ENCODE peak calls at places on chromosomes 3 and 15, in eight cellular contexts. One of them, this sample, is unnamed.

GRCh38 chr3:138834359-138835176 is at the start of gene PIK3CB:
- DNase-seq in neuronal stem cell: peak; percentile 89
- DNase-seq in naive thymus-derived CD4-positive, alpha-beta T cell: peak; percentile 90
- DNase-seq in transverse colon: peak; percentile 93
- DNase-seq in germinal center: peak; percentile 90
- DNase-seq in mesothelial cell of epicardium: peak; percentile 85
- DNase-seq in ELF-1: peak; percentile 95
- DNase-seq in astrocyte of the spinal cord: peak; percentile 81
- DNase-seq in this sample: peak; percentile 67

GRCh38 chr3:140166908-140167599 is 232.1 kb downstream of the CLSTN2 start:
- DNase-seq in germinal center: no peak
- DNase-seq in mesothelial cell of epicardium: no peak
- DNase-seq in naive thymus-derived CD4-positive, alpha-beta T cell: no peak
- DNase-seq in astrocyte of the spinal cord: no peak
- DNase-seq in transverse colon: no peak
- DNase-seq in neuronal stem cell: no peak
- DNase-seq in ELF-1: no peak
- DNase-seq in this sample: no peak

GRCh38 chr3:30007668-30008067 is 598.7 kb upstream of the TGFBR2 start:
- DNase-seq in transverse colon: no peak
- DNase-seq in naive thymus-derived CD4-positive, alpha-beta T cell: no peak
- DNase-seq in astrocyte of the spinal cord: no peak
- DNase-seq in ELF-1: no peak
- DNase-seq in germinal center: no peak
- DNase-seq in neuronal stem cell: no peak
- DNase-seq in mesothelial cell of epicardium: no peak
- DNase-seq in this sample: no peak

GRCh38 chr3:186772886-186773417 is 10.4 kb upstream of the EIF4A2 start:
- DNase-seq in astrocyte of the spinal cord: no peak
- DNase-seq in transverse colon: peak; percentile 79
- DNase-seq in germinal center: peak; percentile 87
- DNase-seq in naive thymus-derived CD4-positive, alpha-beta T cell: no peak
- DNase-seq in ELF-1: peak; percentile 86
- DNase-seq in mesothelial cell of epicardium: no peak
- DNase-seq in neuronal stem cell: no peak
- DNase-seq in this sample: no peak

GRCh38 chr3:105747056-105747455 is 121.8 kb downstream of the CBLB start:
- DNase-seq in astrocyte of the spinal cord: peak; percentile 68
- DNase-seq in neuronal stem cell: no peak
- DNase-seq in germinal center: no peak
- DNase-seq in naive thymus-derived CD4-positive, alpha-beta T cell: no peak
- DNase-seq in ELF-1: no peak
- DNase-seq in mesothelial cell of epicardium: no peak
- DNase-seq in transverse colon: no peak
- DNase-seq in this sample: peak; percentile 62

GRCh38 chr3:126358038-126358815 is 1.0 kb upstream of the KLF15 start:
- DNase-seq in neuronal stem cell: peak; percentile 51
- DNase-seq in transverse colon: no peak
- DNase-seq in germinal center: no peak
- DNase-seq in mesothelial cell of epicardium: no peak
- DNase-seq in ELF-1: peak; percentile 76
- DNase-seq in naive thymus-derived CD4-positive, alpha-beta T cell: no peak
- DNase-seq in astrocyte of the spinal cord: peak; percentile 26
- DNase-seq in this sample: no peak

GRCh38 chr3:49411550-49411967 is 217 bp downstream of the RHOA start:
- DNase-seq in germinal center: peak; percentile 64
- DNase-seq in neuronal stem cell: no peak
- DNase-seq in mesothelial cell of epicardium: peak; percentile 35
- DNase-seq in astrocyte of the spinal cord: no peak
- DNase-seq in ELF-1: no peak
- DNase-seq in naive thymus-derived CD4-positive, alpha-beta T cell: no peak
- DNase-seq in transverse colon: peak; percentile 71
- DNase-seq in this sample: no peak

GRCh38 chr15:81091889-81092558 is 42.0 kb upstream of the CFAP161 start:
- DNase-seq in neuronal stem cell: no peak
- DNase-seq in transverse colon: no peak
- DNase-seq in naive thymus-derived CD4-positive, alpha-beta T cell: no peak
- DNase-seq in germinal center: no peak
- DNase-seq in ELF-1: no peak
- DNase-seq in astrocyte of the spinal cord: peak; percentile 96
- DNase-seq in mesothelial cell of epicardium: no peak
- DNase-seq in this sample: peak; percentile 92

GRCh38 chr3:44045476-44046275 is 196.0 kb upstream of the TOPAZ1 start:
- DNase-seq in germinal center: peak; percentile 78
- DNase-seq in naive thymus-derived CD4-positive, alpha-beta T cell: no peak
- DNase-seq in transverse colon: peak; percentile 63
- DNase-seq in neuronal stem cell: no peak
- DNase-seq in astrocyte of the spinal cord: peak; percentile 49
- DNase-seq in ELF-1: no peak
- DNase-seq in mesothelial cell of epicardium: no peak
- DNase-seq in this sample: peak; percentile 7

GRCh38 chr15:28086175-28086703 is 12.9 kb downstream of the OCA2 start:
- DNase-seq in astrocyte of the spinal cord: peak; percentile 42
- DNase-seq in naive thymus-derived CD4-positive, alpha-beta T cell: no peak
- DNase-seq in germinal center: peak; percentile 67
- DNase-seq in transverse colon: peak; percentile 70
- DNase-seq in mesothelial cell of epicardium: no peak
- DNase-seq in ELF-1: peak; percentile 68
- DNase-seq in neuronal stem cell: no peak
- DNase-seq in this sample: peak; percentile 58

GRCh38 chr3:143070977-143071551 is 48.5 kb upstream of the CHST2 start:
- DNase-seq in naive thymus-derived CD4-positive, alpha-beta T cell: no peak
- DNase-seq in transverse colon: no peak
- DNase-seq in germinal center: no peak
- DNase-seq in mesothelial cell of epicardium: no peak
- DNase-seq in astrocyte of the spinal cord: peak; percentile 75
- DNase-seq in neuronal stem cell: no peak
- DNase-seq in ELF-1: peak; percentile 69
- DNase-seq in this sample: peak; percentile 88

GRCh38 chr15:73685561-73685960 is 1.4 kb downstream of the CD276 start:
- DNase-seq in astrocyte of the spinal cord: no peak
- DNase-seq in germinal center: no peak
- DNase-seq in transverse colon: no peak
- DNase-seq in ELF-1: no peak
- DNase-seq in mesothelial cell of epicardium: no peak
- DNase-seq in neuronal stem cell: no peak
- DNase-seq in naive thymus-derived CD4-positive, alpha-beta T cell: no peak
- DNase-seq in this sample: no peak

GRCh38 chr3:99965681-99966408 is 148.2 kb downstream of the CMSS1 start:
- DNase-seq in ELF-1: no peak
- DNase-seq in astrocyte of the spinal cord: no peak
- DNase-seq in naive thymus-derived CD4-positive, alpha-beta T cell: no peak
- DNase-seq in transverse colon: no peak
- DNase-seq in mesothelial cell of epicardium: no peak
- DNase-seq in germinal center: no peak
- DNase-seq in neuronal stem cell: no peak
- DNase-seq in this sample: no peak

GRCh38 chr3:159418571-159419526 is 569.8 kb upstream of the IL12A start:
- DNase-seq in mesothelial cell of epicardium: no peak
- DNase-seq in astrocyte of the spinal cord: peak; percentile 38
- DNase-seq in neuronal stem cell: no peak
- DNase-seq in ELF-1: no peak
- DNase-seq in germinal center: no peak
- DNase-seq in naive thymus-derived CD4-positive, alpha-beta T cell: no peak
- DNase-seq in transverse colon: no peak
- DNase-seq in this sample: peak; percentile 69

GRCh38 chr3:34011171-34012101 is 213.0 kb downstream of the PDCD6IP start:
- DNase-seq in mesothelial cell of epicardium: no peak
- DNase-seq in ELF-1: peak; percentile 34
- DNase-seq in germinal center: peak; percentile 25
- DNase-seq in neuronal stem cell: no peak
- DNase-seq in astrocyte of the spinal cord: peak; percentile 47
- DNase-seq in naive thymus-derived CD4-positive, alpha-beta T cell: no peak
- DNase-seq in transverse colon: no peak
- DNase-seq in this sample: peak; percentile 34

GRCh38 chr15:41653760-41654159 is 6.4 kb upstream of the MGA start:
- DNase-seq in naive thymus-derived CD4-positive, alpha-beta T cell: no peak
- DNase-seq in transverse colon: no peak
- DNase-seq in ELF-1: no peak
- DNase-seq in neuronal stem cell: no peak
- DNase-seq in germinal center: no peak
- DNase-seq in mesothelial cell of epicardium: no peak
- DNase-seq in astrocyte of the spinal cord: no peak
- DNase-seq in this sample: no peak

GRCh38 chr15:99764521-99764920 is 31.3 kb upstream of the LYSMD4 start:
- DNase-seq in neuronal stem cell: no peak
- DNase-seq in astrocyte of the spinal cord: no peak
- DNase-seq in mesothelial cell of epicardium: no peak
- DNase-seq in naive thymus-derived CD4-positive, alpha-beta T cell: no peak
- DNase-seq in germinal center: no peak
- DNase-seq in ELF-1: no peak
- DNase-seq in transverse colon: no peak
- DNase-seq in this sample: no peak

GRCh38 chr15:40313531-40314398 is 6.0 kb upstream of the PLCB2 start:
- DNase-seq in transverse colon: peak; percentile 85
- DNase-seq in naive thymus-derived CD4-positive, alpha-beta T cell: peak; percentile 50
- DNase-seq in mesothelial cell of epicardium: no peak
- DNase-seq in astrocyte of the spinal cord: no peak
- DNase-seq in germinal center: no peak
- DNase-seq in ELF-1: no peak
- DNase-seq in neuronal stem cell: no peak
- DNase-seq in this sample: no peak

GRCh38 chr3:177041021-177041729 is 156.1 kb downstream of the TBL1XR1 start:
- DNase-seq in mesothelial cell of epicardium: no peak
- DNase-seq in neuronal stem cell: no peak
- DNase-seq in transverse colon: no peak
- DNase-seq in germinal center: no peak
- DNase-seq in ELF-1: no peak
- DNase-seq in astrocyte of the spinal cord: no peak
- DNase-seq in naive thymus-derived CD4-positive, alpha-beta T cell: no peak
- DNase-seq in this sample: no peak

GRCh38 chr3:65828706-65829105 is 210.0 kb downstream of the MAGI1 start:
- DNase-seq in neuronal stem cell: no peak
- DNase-seq in ELF-1: peak; percentile 31
- DNase-seq in astrocyte of the spinal cord: peak; percentile 49
- DNase-seq in naive thymus-derived CD4-positive, alpha-beta T cell: no peak
- DNase-seq in germinal center: no peak
- DNase-seq in transverse colon: no peak
- DNase-seq in mesothelial cell of epicardium: no peak
- DNase-seq in this sample: peak; percentile 57

GRCh38 chr15:49137861-49138260 is 17.5 kb downstream of the COPS2 start:
- DNase-seq in transverse colon: no peak
- DNase-seq in mesothelial cell of epicardium: no peak
- DNase-seq in astrocyte of the spinal cord: peak; percentile 41
- DNase-seq in neuronal stem cell: no peak
- DNase-seq in ELF-1: no peak
- DNase-seq in naive thymus-derived CD4-positive, alpha-beta T cell: no peak
- DNase-seq in germinal center: no peak
- DNase-seq in this sample: peak; percentile 7

GRCh38 chr3:142150271-142150670 is 927 bp upstream of the TFDP2 start:
- DNase-seq in transverse colon: no peak
- DNase-seq in mesothelial cell of epicardium: no peak
- DNase-seq in astrocyte of the spinal cord: no peak
- DNase-seq in ELF-1: no peak
- DNase-seq in germinal center: no peak
- DNase-seq in naive thymus-derived CD4-positive, alpha-beta T cell: no peak
- DNase-seq in neuronal stem cell: no peak
- DNase-seq in this sample: no peak

GRCh38 chr3:5431811-5432378 is 244.4 kb downstream of the EDEM1 start:
- DNase-seq in ELF-1: no peak
- DNase-seq in naive thymus-derived CD4-positive, alpha-beta T cell: no peak
- DNase-seq in astrocyte of the spinal cord: no peak
- DNase-seq in mesothelial cell of epicardium: no peak
- DNase-seq in germinal center: no peak
- DNase-seq in neuronal stem cell: no peak
- DNase-seq in transverse colon: no peak
- DNase-seq in this sample: no peak

GRCh38 chr3:15858547-15859506 is 61.0 kb upstream of the ANKRD28 start:
- DNase-seq in naive thymus-derived CD4-positive, alpha-beta T cell: peak; percentile 49
- DNase-seq in mesothelial cell of epicardium: peak; percentile 26
- DNase-seq in transverse colon: peak; percentile 80
- DNase-seq in astrocyte of the spinal cord: no peak
- DNase-seq in germinal center: peak; percentile 80
- DNase-seq in neuronal stem cell: peak; percentile 30
- DNase-seq in ELF-1: peak; percentile 78
- DNase-seq in this sample: no peak

GRCh38 chr15:73935547-73935946 is 9.3 kb downstream of the LOXL1 start:
- DNase-seq in astrocyte of the spinal cord: no peak
- DNase-seq in germinal center: no peak
- DNase-seq in ELF-1: peak; percentile 42
- DNase-seq in neuronal stem cell: peak; percentile 52
- DNase-seq in transverse colon: no peak
- DNase-seq in mesothelial cell of epicardium: no peak
- DNase-seq in naive thymus-derived CD4-positive, alpha-beta T cell: no peak
- DNase-seq in this sample: no peak

GRCh38 chr15:92869977-92870644 is 30.0 kb upstream of the CHD2 start:
- DNase-seq in neuronal stem cell: no peak
- DNase-seq in naive thymus-derived CD4-positive, alpha-beta T cell: no peak
- DNase-seq in ELF-1: no peak
- DNase-seq in mesothelial cell of epicardium: no peak
- DNase-seq in astrocyte of the spinal cord: no peak
- DNase-seq in germinal center: no peak
- DNase-seq in transverse colon: no peak
- DNase-seq in this sample: no peak

GRCh38 chr3:113008117-113008516 is 17.3 kb downstream of the GTPBP8 start:
- DNase-seq in germinal center: no peak
- DNase-seq in naive thymus-derived CD4-positive, alpha-beta T cell: no peak
- DNase-seq in transverse colon: no peak
- DNase-seq in neuronal stem cell: no peak
- DNase-seq in mesothelial cell of epicardium: no peak
- DNase-seq in astrocyte of the spinal cord: no peak
- DNase-seq in ELF-1: no peak
- DNase-seq in this sample: no peak

GRCh38 chr3:63912768-63913588 is 795 bp upstream of the SCAANT1 start:
- DNase-seq in germinal center: peak; percentile 48
- DNase-seq in naive thymus-derived CD4-positive, alpha-beta T cell: no peak
- DNase-seq in mesothelial cell of epicardium: no peak
- DNase-seq in astrocyte of the spinal cord: peak; percentile 66
- DNase-seq in ELF-1: peak; percentile 45
- DNase-seq in transverse colon: peak; percentile 81
- DNase-seq in neuronal stem cell: peak; percentile 36
- DNase-seq in this sample: peak; percentile 47

GRCh38 chr3:157453824-157454223 is 17.2 kb downstream of the PTX3 start:
- DNase-seq in neuronal stem cell: no peak
- DNase-seq in transverse colon: no peak
- DNase-seq in germinal center: no peak
- DNase-seq in ELF-1: no peak
- DNase-seq in naive thymus-derived CD4-positive, alpha-beta T cell: no peak
- DNase-seq in mesothelial cell of epicardium: no peak
- DNase-seq in astrocyte of the spinal cord: no peak
- DNase-seq in this sample: no peak

GRCh38 chr3:9508781-9509180 is 44.8 kb downstream of the LHFPL4 start:
- DNase-seq in neuronal stem cell: no peak
- DNase-seq in transverse colon: no peak
- DNase-seq in mesothelial cell of epicardium: no peak
- DNase-seq in ELF-1: peak; percentile 51
- DNase-seq in germinal center: no peak
- DNase-seq in naive thymus-derived CD4-positive, alpha-beta T cell: no peak
- DNase-seq in astrocyte of the spinal cord: no peak
- DNase-seq in this sample: no peak

GRCh38 chr3:9653565-9654248 is 4.4 kb downstream of the MTMR14 start:
- DNase-seq in transverse colon: no peak
- DNase-seq in naive thymus-derived CD4-positive, alpha-beta T cell: no peak
- DNase-seq in mesothelial cell of epicardium: no peak
- DNase-seq in astrocyte of the spinal cord: no peak
- DNase-seq in germinal center: peak; percentile 59
- DNase-seq in neuronal stem cell: no peak
- DNase-seq in ELF-1: no peak
- DNase-seq in this sample: no peak

GRCh38 chr15:27418729-27419128 is 447.7 kb downstream of the GABRG3 start:
- DNase-seq in neuronal stem cell: peak; percentile 49
- DNase-seq in ELF-1: no peak
- DNase-seq in germinal center: no peak
- DNase-seq in mesothelial cell of epicardium: no peak
- DNase-seq in naive thymus-derived CD4-positive, alpha-beta T cell: no peak
- DNase-seq in transverse colon: no peak
- DNase-seq in astrocyte of the spinal cord: peak; percentile 26
- DNase-seq in this sample: no peak

GRCh38 chr15:36791849-36792618 is 212.6 kb downstream of the CDIN1 start:
- DNase-seq in naive thymus-derived CD4-positive, alpha-beta T cell: no peak
- DNase-seq in neuronal stem cell: no peak
- DNase-seq in ELF-1: no peak
- DNase-seq in germinal center: no peak
- DNase-seq in mesothelial cell of epicardium: no peak
- DNase-seq in astrocyte of the spinal cord: peak; percentile 60
- DNase-seq in transverse colon: no peak
- DNase-seq in this sample: peak; percentile 35

GRCh38 chr3:5213574-5213966 is 26.1 kb downstream of the EDEM1 start:
- DNase-seq in mesothelial cell of epicardium: no peak
- DNase-seq in germinal center: no peak
- DNase-seq in ELF-1: peak; percentile 62
- DNase-seq in transverse colon: no peak
- DNase-seq in naive thymus-derived CD4-positive, alpha-beta T cell: no peak
- DNase-seq in neuronal stem cell: no peak
- DNase-seq in astrocyte of the spinal cord: no peak
- DNase-seq in this sample: no peak